ENCODE peak calls at places on chromosomes 12 and 14, in six cellular contexts. R is thoracic aorta; Y is CD8-positive, alpha-beta memory T cell; B is mucosa of descending colon; W is ovary; M is IMR-90. H is an unnamed sample. For H3K4me1 and H3K36me3, the result is how much of the 10 kb centered on the place peaks cover.

GRCh38 chr14:39102265-39102968 is 618 bp downstream of the SEC23A start:
- DNase-seq in Y (no peak), W (no peak), B (peak), R (no peak), M (peak), H (no peak)

GRCh38 chr12:43277630-43278267 is 274.3 kb downstream of the ADAMTS20 start:
- DNase-seq in M (peak), B (no peak), W (no peak), Y (no peak), R (no peak), H (no peak)

GRCh38 chr14:34030864-34031263 is 80.0 kb upstream of the EGLN3 start:
- DNase-seq in M (peak), B (peak), Y (no peak), R (no peak), W (peak), H (no peak)

GRCh38 chr12:132363661-132364347 is 34.4 kb upstream of the GALNT9 start:
- DNase-seq in B (no peak), R (no peak), W (no peak), Y (no peak), M (no peak), H (no peak)

GRCh38 chr12:60101715-60102114 is 505.9 kb downstream of the SLC16A7 start:
- DNase-seq in W (no peak), Y (no peak), R (no peak), M (peak), B (no peak), H (no peak)

GRCh38 chr12:13405961-13406703 is 209.6 kb downstream of the EMP1 start:
- DNase-seq in M (no peak), W (no peak), R (no peak), B (no peak), Y (no peak), H (no peak)

GRCh38 chr12:54126696-54127537 is 61.9 kb downstream of the SMUG1 start:
- DNase-seq in M (no peak), W (peak), Y (no peak), R (peak), B (peak), H (no peak)

GRCh38 chr12:29499235-29499634 is 1.7 kb upstream of the OVCH1 start:
- DNase-seq in R (no peak), M (no peak), B (no peak), Y (no peak), W (no peak), H (no peak)

GRCh38 chr12:27177716-27178115 is 66.4 kb upstream of the STK38L start:
- DNase-seq in M (peak), W (no peak), R (no peak), B (no peak), Y (no peak), H (no peak)

GRCh38 chr14:95523818-95524448 is 7.5 kb upstream of the SYNE3 start:
- DNase-seq in W (no peak), Y (no peak), M (peak), B (peak), R (no peak), H (peak)

GRCh38 chr12:105369014-105369413 is 38.5 kb downstream of the C12orf75 start:
- DNase-seq in Y (no peak), W (no peak), B (peak), M (peak), R (no peak), H (no peak)

GRCh38 chr14:100159107-100159864 is at the start of gene DEGS2:
- DNase-seq in M (no peak), R (no peak), W (no peak), B (peak), Y (peak), H (no peak)

GRCh38 chr12:83408841-83409240 is 722.1 kb downstream of the TMTC2 start:
- DNase-seq in R (no peak), B (no peak), M (no peak), W (no peak), Y (no peak), H (no peak)

GRCh38 chr14:53055003-53055402 is 98.1 kb downstream of the DDHD1 start:
- DNase-seq in R (no peak), Y (peak), B (no peak), M (peak), W (no peak), H (peak)

GRCh38 chr12:54725233-54725843 is 77.2 kb upstream of the DCD start:
- DNase-seq in W (no peak), B (no peak), Y (no peak), M (no peak), R (no peak), H (no peak)

GRCh38 chr14:24296341-24297157 is 3.0 kb downstream of the DHRS1 start:
- DNase-seq in R (peak), Y (peak), M (peak), W (peak), B (peak), H (peak)

GRCh38 chr12:131458931-131459575 is 251.8 kb upstream of the SFSWAP start:
- DNase-seq in W (no peak), B (no peak), M (no peak), R (no peak), Y (no peak), H (no peak)

GRCh38 chr12:28872654-28873268 is 276.3 kb upstream of the FAR2 start:
- DNase-seq in M (peak), Y (no peak), B (peak), W (no peak), R (no peak), H (no peak)

GRCh38 chr12:34294137-34294536 is 271.8 kb downstream of the ALG10 start:
- DNase-seq in R (no peak), M (no peak), Y (no peak), W (no peak), B (no peak), H (no peak)

GRCh38 chr14:102200690-102201368 is 61.1 kb downstream of the WDR20 start:
- DNase-seq in Y (peak), M (peak), R (no peak), B (no peak), W (no peak), H (no peak)

DNA sequence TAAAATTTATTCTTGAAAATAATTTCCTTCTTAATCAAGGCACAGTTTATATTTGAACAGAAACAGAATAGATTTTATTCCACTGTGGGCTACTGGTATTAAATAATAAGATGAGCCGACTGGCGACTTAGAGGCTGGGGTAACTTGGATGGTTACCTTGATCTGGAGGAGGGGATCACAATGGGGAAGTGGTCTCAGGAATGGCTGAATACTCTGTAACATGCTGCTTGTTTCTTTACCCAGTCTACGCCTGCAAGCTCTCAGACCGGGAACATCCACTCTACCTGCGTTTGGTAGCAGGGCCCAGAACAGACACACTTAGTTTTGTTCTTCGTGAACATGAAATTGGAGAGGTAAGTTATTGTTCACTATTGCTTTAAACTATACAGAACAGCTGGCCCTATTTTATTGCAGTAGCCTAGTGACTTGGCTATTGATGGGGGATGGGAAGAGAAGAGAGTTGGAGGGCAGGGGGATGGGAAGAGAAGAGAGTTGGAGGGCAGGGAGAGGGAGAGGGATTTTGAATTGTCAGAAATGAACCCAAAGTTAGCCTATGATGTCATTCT is 67.9 kb downstream of the GNS start:
- DNase-seq in M (no peak), B (no peak), R (no peak), W (no peak), Y (no peak), H (no peak)
- H3K4me1 ChIP-seq in M (under half), B (under half), R (under half), W (under half), Y (half or more), H (half or more)

GRCh38 chr14:58746261-58746660 is 108.5 kb downstream of the DACT1 start:
- DNase-seq in M (peak), R (no peak), W (no peak), B (no peak), Y (no peak), H (no peak)
- H3K36me3 ChIP-seq in M (under half), R (under half), W (under half), B (under half), Y (under half), H (under half)

DNA sequence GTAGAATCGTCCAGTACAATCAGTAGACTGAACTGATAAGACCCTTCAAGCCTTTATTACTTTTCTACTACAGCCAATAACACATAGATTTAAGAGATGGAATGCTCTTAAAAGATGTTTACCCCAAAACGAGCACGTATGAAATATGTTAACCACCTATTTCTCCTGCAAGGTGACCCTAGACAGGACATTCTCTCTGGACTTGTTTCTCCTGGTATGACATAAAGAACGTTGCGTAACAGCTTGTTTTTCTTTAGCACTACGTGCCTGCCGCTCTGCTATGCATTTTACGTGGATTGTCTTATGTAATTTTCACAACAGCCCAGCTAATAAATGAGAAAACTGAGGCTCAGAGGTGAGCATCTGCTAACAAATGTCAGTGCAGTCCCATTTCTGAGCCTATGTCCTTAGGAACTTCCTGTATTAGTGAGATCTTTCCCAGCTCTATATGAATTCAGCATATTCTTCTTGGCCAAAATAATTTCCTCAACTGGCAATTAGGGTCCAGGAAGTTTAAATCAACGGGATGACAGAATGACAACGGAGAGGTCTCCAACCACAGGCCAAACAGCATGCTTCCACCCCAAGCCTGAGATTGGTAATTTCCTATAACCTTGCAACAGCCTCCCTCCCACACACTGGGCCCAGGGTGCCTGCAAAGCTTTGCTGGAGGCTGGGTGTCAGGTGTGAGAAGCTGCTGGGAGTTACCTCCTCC is 3.7 kb downstream of the NFKBIA start:
- DNase-seq in W (no peak), Y (peak), M (no peak), R (no peak), B (no peak), H (peak)
- H3K4me3 ChIP-seq in W (peak), Y (peak), M (no peak), R (peak), B (no peak), H (peak)

DNA sequence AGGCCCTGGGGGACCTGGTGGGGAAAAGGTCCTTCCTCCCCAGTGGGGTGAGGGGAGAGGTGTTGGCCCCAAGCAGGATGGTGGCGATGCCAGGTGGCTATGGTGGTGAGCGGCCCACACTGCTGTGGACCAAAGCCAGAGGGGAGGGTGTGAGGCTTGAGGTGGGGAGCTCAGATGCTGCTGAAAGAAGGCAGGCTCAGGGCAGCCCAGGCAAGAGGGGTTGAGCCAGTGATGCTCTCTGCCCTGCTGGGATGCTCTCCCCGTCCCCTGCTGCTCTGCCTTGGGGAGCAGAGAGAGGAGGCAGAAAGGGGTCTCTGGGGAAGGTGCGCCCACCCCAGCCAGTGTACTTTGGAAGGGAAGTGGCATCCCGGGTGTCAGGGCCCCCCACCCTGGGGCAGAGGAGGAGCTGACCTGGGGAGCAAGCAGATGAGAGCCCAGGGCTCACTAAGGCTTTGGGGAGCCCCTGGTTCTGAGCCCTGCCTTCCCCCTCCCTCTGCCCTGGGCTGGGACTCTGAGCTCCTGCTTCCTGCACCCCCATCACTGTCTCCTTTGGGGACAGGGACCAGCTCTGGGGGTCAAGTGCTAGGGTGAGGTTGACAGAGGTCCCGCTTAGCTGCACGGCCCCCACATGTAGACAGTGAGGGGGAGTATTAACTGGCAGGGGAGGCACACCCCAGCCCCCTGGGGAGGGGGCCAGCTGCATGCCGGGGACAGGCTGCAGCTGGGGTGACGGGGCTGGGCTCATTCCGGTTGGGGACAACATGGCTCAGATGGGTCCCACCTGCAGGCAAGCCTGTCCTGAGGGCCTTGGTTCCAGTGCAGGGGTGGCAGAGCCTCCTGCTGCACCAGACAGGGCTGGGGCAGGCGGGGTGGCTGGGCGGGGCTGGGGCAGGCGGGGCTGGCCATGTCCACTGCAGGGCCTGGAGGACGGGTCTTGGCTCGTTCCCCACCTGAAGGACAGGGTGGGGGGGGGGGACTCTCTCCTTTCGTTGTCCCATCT is 124.4 kb downstream of the KIF26A start:
- DNase-seq in M (no peak), B (no peak), W (no peak), R (no peak), Y (no peak), H (no peak)
- H3K4me1 ChIP-seq in M (under half), B (under half), W (under half), R (under half), Y (under half), H (under half)

GRCh38 chr12:117622741-117623140 is 261.3 kb upstream of the NOS1 start:
- DNase-seq in W (no peak), B (no peak), R (no peak), M (no peak), Y (no peak), H (no peak)
- H3K36me3 ChIP-seq in W (under half), B (under half), R (under half), M (under half), Y (under half), H (under half)

GRCh38 chr14:98137626-98138025 is 1134.4 kb downstream of the BCL11B start:
- DNase-seq in Y (peak), R (no peak), W (no peak), M (no peak), B (no peak), H (no peak)
- H3K4me3 ChIP-seq in Y (peak), R (no peak), W (no peak), M (no peak), B (no peak), H (no peak)

GRCh38 chr14:21510735-21511657 is at the start of gene METTL3:
- DNase-seq in Y (peak), B (peak), W (peak), R (peak), M (peak), H (peak)
- H3K4me1 ChIP-seq in Y (under half), B (under half), W (under half), R (under half), M (under half), H (under half)

DNA sequence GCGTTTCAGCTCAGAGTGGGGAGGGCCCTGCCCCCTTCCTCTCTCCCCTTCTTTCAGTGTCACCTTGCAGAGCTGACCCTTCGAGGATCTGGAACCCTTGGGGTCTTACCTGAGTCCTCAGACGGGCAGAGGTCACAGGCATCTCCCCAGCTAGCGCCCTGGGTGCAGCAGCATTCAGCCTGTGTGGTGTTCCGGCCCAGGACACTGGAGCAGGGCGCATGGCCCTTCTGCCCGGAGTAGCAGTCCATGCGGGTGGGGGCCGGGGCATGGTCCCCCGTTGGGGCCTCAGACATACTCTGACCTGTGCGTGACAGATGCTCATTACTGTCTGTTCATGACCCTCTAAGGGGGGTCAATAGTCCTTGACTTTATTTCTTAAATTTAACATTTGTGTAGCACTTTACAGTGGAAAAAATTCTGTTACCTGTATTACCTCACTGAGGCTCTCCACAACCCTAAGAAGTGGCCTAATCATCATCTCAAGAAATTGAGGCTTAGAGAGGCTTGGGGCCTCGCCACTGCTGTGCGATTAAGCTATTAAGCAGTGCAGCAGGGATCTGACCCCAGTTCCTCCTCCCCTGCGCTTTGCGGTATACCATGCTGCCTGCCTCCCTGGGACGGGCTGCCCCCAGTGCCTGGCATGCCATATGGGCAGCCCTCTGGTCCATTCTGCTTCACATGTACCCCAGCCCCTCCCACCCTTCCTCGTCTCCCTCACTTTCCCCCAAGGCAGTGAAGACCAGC is 11.5 kb downstream of the ISCA2 start:
- DNase-seq in Y (no peak), W (no peak), B (no peak), R (no peak), M (no peak), H (no peak)
- H3K36me3 ChIP-seq in Y (under half), W (under half), B (under half), R (half or more), M (under half), H (under half)

H was measured in CD4-positive, alpha-beta memory T cell.